ENCODE peak calls at places on chromosomes 13 and 19, in five cellular contexts. One of them, this sample, is unnamed.

GRCh38 chr13:106661236-106661635 is 93.3 kb upstream of the ARGLU1 start:
- DNase-seq in A549: no peak
- DNase-seq in bronchial epithelial cell: no peak
- DNase-seq in LNCaP clone FGC: no peak
- DNase-seq in cardiac fibroblast: no peak
- DNase-seq in this sample: no peak

GRCh38 chr19:39196860-39197562 is at the start of gene NCCRP1:
- DNase-seq in LNCaP clone FGC: no peak
- DNase-seq in A549: no peak
- DNase-seq in bronchial epithelial cell: no peak
- DNase-seq in cardiac fibroblast: no peak
- DNase-seq in this sample: no peak

GRCh38 chr19:41638624-41639023 is 11.8 kb upstream of the CEACAM4 start:
- DNase-seq in cardiac fibroblast: no peak
- DNase-seq in LNCaP clone FGC: no peak
- DNase-seq in bronchial epithelial cell: no peak
- DNase-seq in A549: no peak
- DNase-seq in this sample: no peak

GRCh38 chr19:33796164-33797100 is at the start of gene KCTD15:
- DNase-seq in bronchial epithelial cell: no peak
- DNase-seq in A549: peak
- DNase-seq in cardiac fibroblast: peak
- DNase-seq in LNCaP clone FGC: no peak
- DNase-seq in this sample: peak

GRCh38 chr13:39036212-39036611 is 1.7 kb downstream of the PROSER1 start:
- DNase-seq in cardiac fibroblast: peak
- DNase-seq in bronchial epithelial cell: peak
- DNase-seq in LNCaP clone FGC: no peak
- DNase-seq in A549: no peak
- DNase-seq in this sample: peak

GRCh38 chr13:66748712-66749111 is 481.4 kb downstream of the PCDH9 start:
- DNase-seq in LNCaP clone FGC: no peak
- DNase-seq in A549: no peak
- DNase-seq in cardiac fibroblast: peak
- DNase-seq in bronchial epithelial cell: peak
- DNase-seq in this sample: peak

GRCh38 chr13:41944229-41944628 is 16.7 kb downstream of the VWA8 start:
- DNase-seq in LNCaP clone FGC: no peak
- DNase-seq in bronchial epithelial cell: no peak
- DNase-seq in A549: no peak
- DNase-seq in cardiac fibroblast: peak
- DNase-seq in this sample: no peak

GRCh38 chr19:11130824-11131455 is 24.6 kb downstream of the SPC24 start:
- DNase-seq in cardiac fibroblast: peak
- DNase-seq in bronchial epithelial cell: no peak
- DNase-seq in A549: peak
- DNase-seq in LNCaP clone FGC: peak
- DNase-seq in this sample: no peak

GRCh38 chr19:13932911-13933393 is 5.3 kb downstream of the PODNL1 start:
- DNase-seq in A549: no peak
- DNase-seq in cardiac fibroblast: no peak
- DNase-seq in LNCaP clone FGC: no peak
- DNase-seq in bronchial epithelial cell: no peak
- DNase-seq in this sample: no peak

GRCh38 chr13:22229916-22230315 is 559.0 kb downstream of the FGF9 start:
- DNase-seq in cardiac fibroblast: no peak
- DNase-seq in LNCaP clone FGC: no peak
- DNase-seq in A549: no peak
- DNase-seq in bronchial epithelial cell: no peak
- DNase-seq in this sample: no peak

GRCh38 chr13:29379281-29379680 is 216.2 kb downstream of the SLC7A1 start:
- DNase-seq in A549: no peak
- DNase-seq in bronchial epithelial cell: no peak
- DNase-seq in LNCaP clone FGC: no peak
- DNase-seq in cardiac fibroblast: no peak
- DNase-seq in this sample: no peak

GRCh38 chr19:55648657-55649578 is 906 bp downstream of the CCDC106 start:
- DNase-seq in LNCaP clone FGC: no peak
- DNase-seq in bronchial epithelial cell: no peak
- DNase-seq in cardiac fibroblast: no peak
- DNase-seq in A549: no peak
- DNase-seq in this sample: no peak

GRCh38 chr19:12689012-12689411 is 1.2 kb downstream of the GNG14 start:
- DNase-seq in cardiac fibroblast: no peak
- DNase-seq in LNCaP clone FGC: no peak
- DNase-seq in bronchial epithelial cell: no peak
- DNase-seq in A549: no peak
- DNase-seq in this sample: no peak

GRCh38 chr13:46100191-46100877 is 4.5 kb downstream of the CPB2 start:
- DNase-seq in bronchial epithelial cell: peak
- DNase-seq in A549: no peak
- DNase-seq in LNCaP clone FGC: no peak
- DNase-seq in cardiac fibroblast: peak
- DNase-seq in this sample: no peak

GRCh38 chr19:14519860-14520407 is 1.7 kb upstream of the DNAJB1 start:
- DNase-seq in LNCaP clone FGC: no peak
- DNase-seq in bronchial epithelial cell: peak
- DNase-seq in cardiac fibroblast: peak
- DNase-seq in A549: peak
- DNase-seq in this sample: peak

GRCh38 chr19:16066611-16067104 is 9.6 kb upstream of the TPM4 start:
- DNase-seq in cardiac fibroblast: peak
- DNase-seq in LNCaP clone FGC: no peak
- DNase-seq in A549: peak
- DNase-seq in bronchial epithelial cell: peak
- DNase-seq in this sample: peak

GRCh38 chr13:30689752-30690151 is 45.6 kb upstream of the ALOX5AP start:
- DNase-seq in cardiac fibroblast: no peak
- DNase-seq in A549: no peak
- DNase-seq in bronchial epithelial cell: no peak
- DNase-seq in LNCaP clone FGC: no peak
- DNase-seq in this sample: no peak

GRCh38 chr13:103694033-103694432 is 627.8 kb upstream of the SLC10A2 start:
- DNase-seq in LNCaP clone FGC: no peak
- DNase-seq in bronchial epithelial cell: no peak
- DNase-seq in cardiac fibroblast: no peak
- DNase-seq in A549: no peak
- DNase-seq in this sample: no peak

GRCh38 chr13:66660013-66660804 is 569.9 kb downstream of the PCDH9 start:
- DNase-seq in cardiac fibroblast: peak
- DNase-seq in A549: peak
- DNase-seq in bronchial epithelial cell: peak
- DNase-seq in LNCaP clone FGC: no peak
- DNase-seq in this sample: peak

GRCh38 chr13:25971499-25972145 is 80.2 kb downstream of the SHISA2 start:
- DNase-seq in A549: no peak
- DNase-seq in LNCaP clone FGC: peak
- DNase-seq in bronchial epithelial cell: no peak
- DNase-seq in cardiac fibroblast: no peak
- DNase-seq in this sample: no peak

GRCh38 chr13:105774739-105775460 is 760.6 kb downstream of the EFNB2 start:
- DNase-seq in bronchial epithelial cell: peak
- DNase-seq in A549: peak
- DNase-seq in cardiac fibroblast: no peak
- DNase-seq in LNCaP clone FGC: no peak
- DNase-seq in this sample: no peak

GRCh38 chr19:33795370-33796163 is 1.1 kb upstream of the KCTD15 start:
- DNase-seq in cardiac fibroblast: peak
- DNase-seq in bronchial epithelial cell: peak
- DNase-seq in A549: peak
- DNase-seq in LNCaP clone FGC: peak
- DNase-seq in this sample: peak

GRCh38 chr19:14440049-14440448 is 6.9 kb downstream of the PKN1 start:
- DNase-seq in bronchial epithelial cell: no peak
- DNase-seq in A549: no peak
- DNase-seq in cardiac fibroblast: peak
- DNase-seq in LNCaP clone FGC: no peak
- DNase-seq in this sample: no peak

GRCh38 chr19:35994868-35995654 is at the start of gene SDHAF1:
- DNase-seq in A549: peak
- DNase-seq in LNCaP clone FGC: peak
- DNase-seq in bronchial epithelial cell: peak
- DNase-seq in cardiac fibroblast: peak
- DNase-seq in this sample: peak

GRCh38 chr13:104641309-104641708 is 1575.1 kb upstream of the SLC10A2 start:
- DNase-seq in bronchial epithelial cell: peak
- DNase-seq in LNCaP clone FGC: no peak
- DNase-seq in A549: no peak
- DNase-seq in cardiac fibroblast: peak
- DNase-seq in this sample: no peak

GRCh38 chr19:47542030-47542475 is 27.2 kb upstream of the NAPA start:
- DNase-seq in cardiac fibroblast: peak
- DNase-seq in LNCaP clone FGC: no peak
- DNase-seq in A549: no peak
- DNase-seq in bronchial epithelial cell: no peak
- DNase-seq in this sample: no peak

GRCh38 chr19:36030264-36031148 is 2.2 kb downstream of the CLIP3 start:
- DNase-seq in A549: peak
- DNase-seq in cardiac fibroblast: peak
- DNase-seq in LNCaP clone FGC: no peak
- DNase-seq in bronchial epithelial cell: peak
- DNase-seq in this sample: peak

GRCh38 chr13:90105881-90106496 is 1241.5 kb upstream of the MIR17HG start:
- DNase-seq in LNCaP clone FGC: no peak
- DNase-seq in A549: no peak
- DNase-seq in bronchial epithelial cell: peak
- DNase-seq in cardiac fibroblast: peak
- DNase-seq in this sample: no peak

GRCh38 chr19:57473646-57474045 is 3.7 kb downstream of the ZNF772 start:
- DNase-seq in bronchial epithelial cell: no peak
- DNase-seq in LNCaP clone FGC: no peak
- DNase-seq in A549: peak
- DNase-seq in cardiac fibroblast: peak
- DNase-seq in this sample: no peak

GRCh38 chr13:27487776-27488175 is 37.4 kb upstream of the MTIF3 start:
- DNase-seq in LNCaP clone FGC: no peak
- DNase-seq in A549: no peak
- DNase-seq in cardiac fibroblast: peak
- DNase-seq in bronchial epithelial cell: no peak
- DNase-seq in this sample: no peak

GRCh38 chr19:38730731-38731589 is 13.3 kb downstream of the CAPN12 start:
- DNase-seq in LNCaP clone FGC: no peak
- DNase-seq in bronchial epithelial cell: no peak
- DNase-seq in A549: no peak
- DNase-seq in cardiac fibroblast: no peak
- DNase-seq in this sample: no peak

GRCh38 chr19:54172764-54173699 is at the start of gene TMC4:
- DNase-seq in cardiac fibroblast: no peak
- DNase-seq in LNCaP clone FGC: peak
- DNase-seq in bronchial epithelial cell: peak
- DNase-seq in A549: peak
- DNase-seq in this sample: peak

GRCh38 chr19:45771331-45771933 is 2.4 kb upstream of the SIX5 start:
- DNase-seq in LNCaP clone FGC: no peak
- DNase-seq in A549: no peak
- DNase-seq in cardiac fibroblast: no peak
- DNase-seq in bronchial epithelial cell: no peak
- DNase-seq in this sample: no peak

GRCh38 chr13:40980466-40980865 is 38.6 kb downstream of the ELF1 start:
- DNase-seq in LNCaP clone FGC: no peak
- DNase-seq in A549: no peak
- DNase-seq in cardiac fibroblast: no peak
- DNase-seq in bronchial epithelial cell: no peak
- DNase-seq in this sample: no peak

GRCh38 chr19:28980236-28980868 is 232.6 kb downstream of the UQCRFS1 start:
- DNase-seq in LNCaP clone FGC: no peak
- DNase-seq in A549: peak
- DNase-seq in bronchial epithelial cell: no peak
- DNase-seq in cardiac fibroblast: peak
- DNase-seq in this sample: no peak

GRCh38 chr19:28972144-28972543 is 240.8 kb downstream of the UQCRFS1 start:
- DNase-seq in LNCaP clone FGC: no peak
- DNase-seq in cardiac fibroblast: no peak
- DNase-seq in A549: no peak
- DNase-seq in bronchial epithelial cell: no peak
- DNase-seq in this sample: no peak

GRCh38 chr19:28981994-28982393 is 231.0 kb downstream of the UQCRFS1 start:
- DNase-seq in A549: no peak
- DNase-seq in LNCaP clone FGC: no peak
- DNase-seq in cardiac fibroblast: no peak
- DNase-seq in bronchial epithelial cell: no peak
- DNase-seq in this sample: no peak

GRCh38 chr19:28977826-28978225 is 235.1 kb downstream of the UQCRFS1 start:
- DNase-seq in A549: no peak
- DNase-seq in cardiac fibroblast: no peak
- DNase-seq in LNCaP clone FGC: no peak
- DNase-seq in bronchial epithelial cell: no peak
- DNase-seq in this sample: no peak
- TF ChIP-seq CTCF in A549: no peak
- TF ChIP-seq CTCF in cardiac fibroblast: peak
- TF ChIP-seq CTCF in LNCaP clone FGC: no peak
- TF ChIP-seq CTCF in bronchial epithelial cell: no peak
- TF ChIP-seq CTCF in this sample: no peak

DNA sequence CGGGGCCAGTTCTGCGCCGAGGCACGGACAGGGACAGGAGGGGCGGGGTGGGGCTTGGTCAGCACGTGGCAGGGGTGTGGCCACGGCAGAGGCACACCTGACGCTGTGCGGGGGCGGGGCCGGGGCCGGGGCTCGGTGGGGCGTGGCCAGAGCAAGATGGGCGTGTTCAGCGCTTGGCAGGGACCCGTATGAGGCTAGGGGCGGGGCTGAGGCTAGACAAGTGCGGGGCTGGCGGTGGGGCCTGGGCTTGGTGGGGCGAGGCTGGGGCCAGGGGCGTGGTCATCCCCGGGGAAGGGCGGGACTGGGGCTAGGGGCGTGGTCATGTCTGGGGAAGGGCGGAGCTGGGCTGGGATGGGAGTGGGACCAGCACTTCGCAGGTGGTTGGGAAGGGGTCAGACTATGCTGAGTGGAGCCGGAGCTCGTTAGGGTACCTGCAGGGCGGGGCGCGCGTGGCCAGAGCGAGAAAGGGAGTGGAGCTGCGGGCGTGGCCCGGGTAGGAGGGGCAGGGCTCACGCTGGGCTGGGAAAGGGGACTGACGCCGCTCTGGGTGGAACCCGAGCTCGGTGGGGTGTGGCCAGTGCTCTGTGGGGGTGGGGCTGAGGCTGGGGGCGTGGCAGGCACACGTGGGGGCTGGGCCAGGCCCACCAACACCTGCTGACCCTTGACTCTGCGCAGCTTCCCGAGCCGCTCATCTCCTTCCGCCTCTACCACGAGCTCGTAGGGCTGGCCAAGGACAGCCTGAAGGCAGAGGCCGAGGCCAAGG is 12.8 kb downstream of the POLR2E start:
- DNase-seq in A549: peak
- DNase-seq in LNCaP clone FGC: peak
- DNase-seq in cardiac fibroblast: no peak
- DNase-seq in bronchial epithelial cell: peak
- DNase-seq in this sample: peak
- TF ChIP-seq CTCF in A549: no peak
- TF ChIP-seq CTCF in LNCaP clone FGC: no peak
- TF ChIP-seq CTCF in cardiac fibroblast: no peak
- TF ChIP-seq CTCF in bronchial epithelial cell: no peak
- TF ChIP-seq CTCF in this sample: no peak

GRCh38 chr13:76223565-76223964 is 587.4 kb downstream of the LMO7 start:
- DNase-seq in cardiac fibroblast: no peak
- DNase-seq in LNCaP clone FGC: no peak
- DNase-seq in bronchial epithelial cell: no peak
- DNase-seq in A549: no peak
- DNase-seq in this sample: no peak
- TF ChIP-seq CTCF in cardiac fibroblast: no peak
- TF ChIP-seq CTCF in LNCaP clone FGC: no peak
- TF ChIP-seq CTCF in bronchial epithelial cell: no peak
- TF ChIP-seq CTCF in A549: no peak
- TF ChIP-seq CTCF in this sample: no peak

GRCh38 chr13:54305377-54305776 is 1276.8 kb downstream of the OLFM4 start:
- DNase-seq in cardiac fibroblast: no peak
- DNase-seq in A549: no peak
- DNase-seq in bronchial epithelial cell: no peak
- DNase-seq in LNCaP clone FGC: no peak
- DNase-seq in this sample: no peak
- TF ChIP-seq CTCF in cardiac fibroblast: no peak
- TF ChIP-seq CTCF in A549: no peak
- TF ChIP-seq CTCF in bronchial epithelial cell: no peak
- TF ChIP-seq CTCF in LNCaP clone FGC: no peak
- TF ChIP-seq CTCF in this sample: no peak